ENCODE peak calls at places on chromosomes 11 and 22, in five cellular contexts. U is Karpas-422, T is GM23248, O is fibroblast of lung, W is K562. M is an unnamed sample.

GRCh38 chr11:70142171-70142875 is 60.8 kb upstream of the FADD start:
- DNase-seq in U (no peak), T (peak; percentile 17), O (no peak), W (no peak), M (no peak)

GRCh38 chr11:84817998-84818397 is 809.1 kb downstream of the DLG2 start:
- DNase-seq in U (no peak), T (peak; percentile 79), O (peak; percentile 17), W (no peak), M (no peak)

GRCh38 chr11:86106916-86107315 is 38.0 kb upstream of the PICALM start:
- DNase-seq in U (no peak), T (peak; percentile 78), O (no peak), W (no peak), M (no peak)

GRCh38 chr11:64078294-64078693 is 42.6 kb downstream of the FLRT1 start:
- DNase-seq in U (no peak), T (no peak), O (no peak), W (no peak), M (no peak)

GRCh38 chr11:86255896-86256295 is 11.3 kb downstream of the EED start:
- DNase-seq in U (no peak), T (no peak), O (no peak), W (no peak), M (no peak)

GRCh38 chr11:106208795-106209194 is 131.3 kb downstream of the AASDHPPT start:
- DNase-seq in U (no peak), T (no peak), O (no peak), W (no peak), M (no peak)

GRCh38 chr22:36465232-36466021 is 16.0 kb downstream of the TXN2 start:
- DNase-seq in U (no peak), T (peak; percentile 95), O (peak; percentile 96), W (no peak), M (peak; percentile 91)

GRCh38 chr11:110076388-110076965 is 16.7 kb upstream of the ZC3H12C start:
- DNase-seq in U (no peak), T (peak; percentile 33), O (no peak), W (no peak), M (no peak)

GRCh38 chr11:12159351-12160099 is 49.1 kb downstream of the MICAL2 start:
- DNase-seq in U (no peak), T (peak; percentile 93), O (peak; percentile 96), W (no peak), M (peak; percentile 47)

GRCh38 chr11:70552441-70553150 is 154.3 kb downstream of the CTTN start:
- DNase-seq in U (peak; percentile 38), T (no peak), O (no peak), W (no peak), M (no peak)

GRCh38 chr11:23284626-23285025 is 424.4 kb upstream of the CCDC179 start:
- DNase-seq in U (no peak), T (peak; percentile 68), O (peak; percentile 72), W (no peak), M (no peak)

GRCh38 chr11:131693756-131694155 is 323.3 kb downstream of the NTM start:
- DNase-seq in U (no peak), T (peak; percentile 7), O (no peak), W (no peak), M (no peak)

GRCh38 chr11:86551286-86551685 is 121.1 kb downstream of the ME3 start:
- DNase-seq in U (no peak), T (peak; percentile 91), O (peak; percentile 90), W (no peak), M (peak; percentile 96)

GRCh38 chr11:43639224-43639623 is 41.3 kb upstream of the HSD17B12 start:
- DNase-seq in U (no peak), T (no peak), O (no peak), W (no peak), M (no peak)

GRCh38 chr11:116505466-116506247 is 267.1 kb downstream of the BUD13 start:
- DNase-seq in U (no peak), T (no peak), O (no peak), W (no peak), M (no peak)

GRCh38 chr11:61065955-61066638 is 36.2 kb upstream of the CD5 start:
- DNase-seq in U (no peak), T (no peak), O (no peak), W (no peak), M (no peak)

GRCh38 chr11:29300441-29300840 is 716.4 kb downstream of the KCNA4 start:
- DNase-seq in U (no peak), T (peak; percentile 72), O (peak; percentile 30), W (no peak), M (peak; percentile 50)

GRCh38 chr11:120034881-120035620 is 102.9 kb downstream of the TRIM29 start:
- DNase-seq in U (no peak), T (no peak), O (no peak), W (no peak), M (no peak)

GRCh38 chr22:38069372-38070249 is 12.4 kb downstream of the PICK1 start:
- DNase-seq in U (no peak), T (peak; percentile 21), O (peak; percentile 42), W (peak; percentile 61), M (peak; percentile 25)

GRCh38 chr22:26362471-26362870 is 66.6 kb upstream of the ASPHD2 start:
- DNase-seq in U (no peak), T (peak; percentile 92), O (no peak), W (no peak), M (no peak)

GRCh38 chr22:47850644-47851151 is 1088.2 kb downstream of the TBC1D22A start:
- DNase-seq in U (no peak), T (no peak), O (peak; percentile 4), W (no peak), M (no peak)

GRCh38 chr22:47847281-47847890 is 1084.9 kb downstream of the TBC1D22A start:
- DNase-seq in U (peak; percentile 52), T (no peak), O (no peak), W (no peak), M (no peak)

GRCh38 chr22:47848384-47848920 is 1086.0 kb downstream of the TBC1D22A start:
- DNase-seq in U (no peak), T (no peak), O (no peak), W (no peak), M (no peak)

GRCh38 chr22:47842119-47842518 is 1079.7 kb downstream of the TBC1D22A start:
- DNase-seq in U (peak; percentile 82), T (no peak), O (no peak), W (no peak), M (no peak)

GRCh38 chr22:47846206-47846605 is 1083.8 kb downstream of the TBC1D22A start:
- DNase-seq in U (no peak), T (no peak), O (no peak), W (no peak), M (no peak)
- H3K9me3 ChIP-seq in U (no peaks in the 10 kb centered on the region), T (no peaks in the 10 kb centered on the region), O (no peaks in the 10 kb centered on the region), W (no peaks in the 10 kb centered on the region), M (peaks cover 4% of the 10 kb centered on the region)

GRCh38 chr11:33554219-33554618 is 146.4 kb downstream of the C11orf91 start:
- DNase-seq in U (no peak), T (no peak), O (no peak), W (no peak), M (no peak)

GRCh38 chr11:33559567-33559966 is 141.1 kb downstream of the C11orf91 start:
- DNase-seq in U (no peak), T (no peak), O (no peak), W (no peak), M (no peak)

GRCh38 chr11:33560729-33561128 is 139.9 kb downstream of the C11orf91 start:
- DNase-seq in U (no peak), T (no peak), O (no peak), W (no peak), M (no peak)

GRCh38 chr11:33558097-33558496 is 142.5 kb downstream of the C11orf91 start:
- DNase-seq in U (no peak), T (no peak), O (no peak), W (no peak), M (no peak)

DNA sequence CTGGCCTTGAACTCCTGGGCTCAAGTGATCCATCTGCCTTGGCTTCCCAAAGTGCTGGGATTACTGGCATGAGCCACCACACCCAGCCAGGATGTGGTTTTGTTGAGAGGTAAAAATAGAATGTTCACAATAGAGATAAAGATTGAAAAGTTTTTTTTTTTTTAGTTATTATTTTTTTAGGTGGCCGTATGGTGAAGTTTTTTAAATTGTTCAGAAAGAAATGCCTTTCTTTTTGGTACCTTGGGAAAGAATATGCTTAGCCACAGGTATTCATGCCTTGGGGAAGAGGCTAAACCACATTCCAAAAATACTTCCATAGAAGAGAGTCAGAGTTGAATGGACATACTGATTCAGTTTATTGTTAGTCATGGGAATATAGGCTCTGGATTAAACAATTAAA is 143.4 kb downstream of the C11orf91 start:
- DNase-seq in U (no peak), T (peak; percentile 88), O (no peak), W (no peak), M (no peak)
- H3K79me2 ChIP-seq in U (no peaks in the 10 kb centered on the region), T (peaks cover 13% of the 10 kb centered on the region), O (no peaks in the 10 kb centered on the region), W (no peaks in the 10 kb centered on the region), M (no peaks in the 10 kb centered on the region)

GRCh38 chr11:125799808-125800207 is 11.9 kb downstream of the PATE3 start:
- DNase-seq in U (no peak), T (no peak), O (no peak), W (no peak), M (no peak)
- H3K9me3 ChIP-seq in U (no peaks in the 10 kb centered on the region), T (peaks cover 10% of the 10 kb centered on the region), O (no peaks in the 10 kb centered on the region), W (no peaks in the 10 kb centered on the region), M (no peaks in the 10 kb centered on the region)

GRCh38 chr11:8806974-8807373 is 104.0 kb upstream of the AKIP1 start:
- DNase-seq in U (no peak), T (no peak), O (no peak), W (no peak), M (no peak)

GRCh38 chr11:8809185-8809584 is 101.8 kb upstream of the AKIP1 start:
- DNase-seq in U (no peak), T (peak; percentile 30), O (no peak), W (no peak), M (no peak)

GRCh38 chr11:8808226-8808585 is 102.8 kb upstream of the AKIP1 start:
- DNase-seq in U (no peak), T (no peak), O (no peak), W (no peak), M (no peak)

GRCh38 chr11:8809605-8810272 is 101.2 kb upstream of the AKIP1 start:
- DNase-seq in U (no peak), T (peak; percentile 33), O (no peak), W (no peak), M (no peak)

DNA sequence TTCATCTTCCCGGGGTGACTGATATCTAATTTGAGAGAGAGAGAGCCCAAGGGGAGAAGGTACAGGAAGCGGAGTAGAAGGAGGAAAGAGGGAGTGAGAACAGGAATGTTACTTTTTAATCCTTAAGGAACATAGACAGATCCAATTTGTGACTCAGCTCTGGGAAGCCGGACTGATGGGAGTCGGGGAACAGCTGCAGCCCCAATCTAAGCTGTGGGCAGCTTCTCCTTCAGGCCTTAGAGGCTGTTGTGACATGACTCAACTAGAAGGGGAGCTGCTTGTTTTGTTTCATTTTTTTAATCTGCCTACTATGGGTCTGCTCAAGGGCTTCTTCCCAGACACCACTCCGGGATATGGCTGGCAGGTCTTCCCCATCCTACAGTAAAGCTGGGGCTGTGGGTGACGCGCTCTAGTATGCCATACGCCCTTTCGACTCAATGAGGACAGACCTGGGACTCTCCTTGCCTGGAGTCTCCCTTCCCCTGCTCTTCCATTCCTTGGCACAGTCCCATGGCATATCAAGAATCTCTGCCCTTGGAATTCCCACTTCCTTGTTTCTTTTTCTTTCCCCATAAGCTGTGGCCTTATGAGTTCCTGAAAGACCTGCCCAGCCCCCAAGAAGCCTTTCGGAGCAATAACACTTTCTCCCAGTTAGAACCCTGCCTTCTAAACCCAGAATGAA is 103.3 kb upstream of the AKIP1 start:
- DNase-seq in U (no peak), T (peak; percentile 84), O (peak; percentile 88), W (no peak), M (no peak)
- H3K79me2 ChIP-seq in U (no peaks in the 10 kb centered on the region), T (peaks cover 66% of the 10 kb centered on the region), O (peaks cover 57% of the 10 kb centered on the region), W (no peaks in the 10 kb centered on the region), M (no peaks in the 10 kb centered on the region)